ENCODE peak calls at places on chromosomes 5 and 9, in four cellular contexts. One of them, this sample, is unnamed. For H3K27me3, the result is how much of the 10 kb centered on the place peaks cover.

GRCh38 chr9:112699230-112699629 is 18.7 kb downstream of the INIP start:
- DNase-seq in thyroid gland: no peak
- DNase-seq in CD4-positive, alpha-beta memory T cell: peak
- DNase-seq in fibroblast of lung: no peak
- DNase-seq in this sample: no peak

GRCh38 chr5:122258241-122258640 is 53.8 kb upstream of the SNCAIP start:
- DNase-seq in CD4-positive, alpha-beta memory T cell: no peak
- DNase-seq in fibroblast of lung: no peak
- DNase-seq in thyroid gland: no peak
- DNase-seq in this sample: no peak

GRCh38 chr5:98428806-98429205 is 344.7 kb upstream of the RGMB start:
- DNase-seq in CD4-positive, alpha-beta memory T cell: no peak
- DNase-seq in thyroid gland: peak
- DNase-seq in fibroblast of lung: peak
- DNase-seq in this sample: no peak

GRCh38 chr9:17630531-17630949 is 51.7 kb downstream of the SH3GL2 start:
- DNase-seq in CD4-positive, alpha-beta memory T cell: no peak
- DNase-seq in thyroid gland: no peak
- DNase-seq in fibroblast of lung: no peak
- DNase-seq in this sample: no peak

GRCh38 chr5:3490962-3491477 is 104.6 kb upstream of the IRX1 start:
- DNase-seq in CD4-positive, alpha-beta memory T cell: no peak
- DNase-seq in fibroblast of lung: no peak
- DNase-seq in thyroid gland: no peak
- DNase-seq in this sample: no peak

GRCh38 chr9:123418052-123418430 is 62.0 kb downstream of the CRB2 start:
- DNase-seq in CD4-positive, alpha-beta memory T cell: no peak
- DNase-seq in fibroblast of lung: no peak
- DNase-seq in thyroid gland: no peak
- DNase-seq in this sample: no peak

GRCh38 chr5:41093803-41094202 is 22.7 kb upstream of the MROH2B start:
- DNase-seq in CD4-positive, alpha-beta memory T cell: no peak
- DNase-seq in fibroblast of lung: peak
- DNase-seq in thyroid gland: no peak
- DNase-seq in this sample: no peak

GRCh38 chr9:137456864-137457405 is 2.2 kb downstream of the NSMF start:
- DNase-seq in thyroid gland: no peak
- DNase-seq in CD4-positive, alpha-beta memory T cell: no peak
- DNase-seq in fibroblast of lung: no peak
- DNase-seq in this sample: no peak

GRCh38 chr9:26723486-26723885 is 169.1 kb downstream of the CAAP1 start:
- DNase-seq in fibroblast of lung: no peak
- DNase-seq in CD4-positive, alpha-beta memory T cell: no peak
- DNase-seq in thyroid gland: peak
- DNase-seq in this sample: peak

GRCh38 chr5:1818784-1819183 is 17.6 kb downstream of the NDUFS6 start:
- DNase-seq in fibroblast of lung: no peak
- DNase-seq in thyroid gland: no peak
- DNase-seq in CD4-positive, alpha-beta memory T cell: no peak
- DNase-seq in this sample: no peak

GRCh38 chr9:125551781-125552180 is 155.2 kb downstream of the MAPKAP1 start:
- DNase-seq in fibroblast of lung: peak
- DNase-seq in thyroid gland: peak
- DNase-seq in CD4-positive, alpha-beta memory T cell: no peak
- DNase-seq in this sample: no peak

GRCh38 chr5:178281321-178281720 is 48.7 kb upstream of the PHYKPL start:
- DNase-seq in fibroblast of lung: no peak
- DNase-seq in thyroid gland: no peak
- DNase-seq in CD4-positive, alpha-beta memory T cell: no peak
- DNase-seq in this sample: peak

GRCh38 chr9:105262497-105262896 is 18.0 kb downstream of the SLC44A1 start:
- DNase-seq in CD4-positive, alpha-beta memory T cell: no peak
- DNase-seq in thyroid gland: peak
- DNase-seq in fibroblast of lung: no peak
- DNase-seq in this sample: no peak

GRCh38 chr9:6993531-6993930 is 235.8 kb downstream of the KDM4C start:
- DNase-seq in fibroblast of lung: no peak
- DNase-seq in thyroid gland: peak
- DNase-seq in CD4-positive, alpha-beta memory T cell: no peak
- DNase-seq in this sample: no peak

GRCh38 chr5:62315376-62316049 is 9.5 kb downstream of the KIF2A start:
- DNase-seq in fibroblast of lung: no peak
- DNase-seq in thyroid gland: no peak
- DNase-seq in CD4-positive, alpha-beta memory T cell: no peak
- DNase-seq in this sample: no peak

GRCh38 chr9:91045036-91045435 is 243.4 kb downstream of the SYK start:
- DNase-seq in thyroid gland: peak
- DNase-seq in fibroblast of lung: no peak
- DNase-seq in CD4-positive, alpha-beta memory T cell: no peak
- DNase-seq in this sample: no peak

GRCh38 chr5:27316283-27316675 is 277.9 kb upstream of the CDH9 start:
- DNase-seq in thyroid gland: no peak
- DNase-seq in fibroblast of lung: peak
- DNase-seq in CD4-positive, alpha-beta memory T cell: no peak
- DNase-seq in this sample: no peak

GRCh38 chr9:17472126-17472525 is 106.7 kb upstream of the SH3GL2 start:
- DNase-seq in thyroid gland: no peak
- DNase-seq in CD4-positive, alpha-beta memory T cell: no peak
- DNase-seq in fibroblast of lung: peak
- DNase-seq in this sample: no peak

GRCh38 chr5:141729387-141730006 is 47.5 kb upstream of the ARAP3 start:
- DNase-seq in CD4-positive, alpha-beta memory T cell: no peak
- DNase-seq in thyroid gland: no peak
- DNase-seq in fibroblast of lung: no peak
- DNase-seq in this sample: no peak

GRCh38 chr5:141771031-141771430 is 89.0 kb upstream of the ARAP3 start:
- DNase-seq in thyroid gland: no peak
- DNase-seq in CD4-positive, alpha-beta memory T cell: no peak
- DNase-seq in fibroblast of lung: peak
- DNase-seq in this sample: no peak

GRCh38 chr9:136942881-136943230 is 1.7 kb downstream of the FBXW5 start:
- DNase-seq in thyroid gland: no peak
- DNase-seq in CD4-positive, alpha-beta memory T cell: no peak
- DNase-seq in fibroblast of lung: no peak
- DNase-seq in this sample: no peak

GRCh38 chr5:142322747-142323479 is 1.9 kb downstream of the SPRY4 start:
- DNase-seq in thyroid gland: no peak
- DNase-seq in CD4-positive, alpha-beta memory T cell: no peak
- DNase-seq in fibroblast of lung: peak
- DNase-seq in this sample: peak

GRCh38 chr5:181088289-181088688 is 42.7 kb downstream of the OR2V1 start:
- DNase-seq in fibroblast of lung: no peak
- DNase-seq in thyroid gland: no peak
- DNase-seq in CD4-positive, alpha-beta memory T cell: no peak
- DNase-seq in this sample: peak

GRCh38 chr9:112334319-112334828 is 955 bp upstream of the PTBP3 start:
- DNase-seq in fibroblast of lung: peak
- DNase-seq in CD4-positive, alpha-beta memory T cell: peak
- DNase-seq in thyroid gland: peak
- DNase-seq in this sample: peak

GRCh38 chr5:34496258-34496657 is 159.9 kb upstream of the RAI14 start:
- DNase-seq in thyroid gland: peak
- DNase-seq in CD4-positive, alpha-beta memory T cell: no peak
- DNase-seq in fibroblast of lung: no peak
- DNase-seq in this sample: no peak

GRCh38 chr9:133918123-133918813 is 73.9 kb downstream of the VAV2 start:
- DNase-seq in fibroblast of lung: peak
- DNase-seq in CD4-positive, alpha-beta memory T cell: no peak
- DNase-seq in thyroid gland: no peak
- DNase-seq in this sample: no peak

GRCh38 chr5:40717281-40717680 is 37.6 kb downstream of the PTGER4 start:
- DNase-seq in thyroid gland: no peak
- DNase-seq in CD4-positive, alpha-beta memory T cell: no peak
- DNase-seq in fibroblast of lung: peak
- DNase-seq in this sample: peak

GRCh38 chr5:37619353-37619752 is 220.5 kb downstream of the GDNF start:
- DNase-seq in CD4-positive, alpha-beta memory T cell: no peak
- DNase-seq in fibroblast of lung: peak
- DNase-seq in thyroid gland: no peak
- DNase-seq in this sample: no peak

GRCh38 chr5:82044015-82044414 is 72.2 kb downstream of the ATG10 start:
- DNase-seq in CD4-positive, alpha-beta memory T cell: no peak
- DNase-seq in fibroblast of lung: no peak
- DNase-seq in thyroid gland: no peak
- DNase-seq in this sample: no peak

GRCh38 chr5:135567661-135568060 is 11.1 kb downstream of the CXCL14 start:
- DNase-seq in thyroid gland: no peak
- DNase-seq in CD4-positive, alpha-beta memory T cell: no peak
- DNase-seq in fibroblast of lung: no peak
- DNase-seq in this sample: no peak

GRCh38 chr9:129322641-129323375 is 144.7 kb upstream of the IER5L start:
- DNase-seq in CD4-positive, alpha-beta memory T cell: no peak
- DNase-seq in fibroblast of lung: no peak
- DNase-seq in thyroid gland: no peak
- DNase-seq in this sample: no peak

GRCh38 chr5:33321026-33321425 is 119.7 kb upstream of the TARS1 start:
- DNase-seq in fibroblast of lung: peak
- DNase-seq in thyroid gland: no peak
- DNase-seq in CD4-positive, alpha-beta memory T cell: no peak
- DNase-seq in this sample: peak

GRCh38 chr9:70411141-70411929 is 3.1 kb downstream of the KLF9 start:
- DNase-seq in thyroid gland: peak
- DNase-seq in fibroblast of lung: peak
- DNase-seq in CD4-positive, alpha-beta memory T cell: peak
- DNase-seq in this sample: peak

GRCh38 chr5:81971086-81971693 is 633 bp upstream of the ATG10 start:
- DNase-seq in thyroid gland: no peak
- DNase-seq in fibroblast of lung: peak
- DNase-seq in CD4-positive, alpha-beta memory T cell: peak
- DNase-seq in this sample: no peak

GRCh38 chr9:116466289-116467012 is 220.7 kb upstream of the TRIM32 start:
- DNase-seq in thyroid gland: no peak
- DNase-seq in CD4-positive, alpha-beta memory T cell: no peak
- DNase-seq in fibroblast of lung: peak
- DNase-seq in this sample: no peak

GRCh38 chr5:134177197-134178171 is 734 bp upstream of the SKP1 start:
- DNase-seq in CD4-positive, alpha-beta memory T cell: no peak
- DNase-seq in fibroblast of lung: peak
- DNase-seq in thyroid gland: peak
- DNase-seq in this sample: peak

GRCh38 chr5:82164957-82165698 is 113.0 kb downstream of the RPS23 start:
- DNase-seq in fibroblast of lung: peak
- DNase-seq in thyroid gland: no peak
- DNase-seq in CD4-positive, alpha-beta memory T cell: no peak
- DNase-seq in this sample: peak

GRCh38 chr9:35499029-35499700 is 9.3 kb downstream of the RUSC2 start:
- DNase-seq in CD4-positive, alpha-beta memory T cell: no peak
- DNase-seq in thyroid gland: no peak
- DNase-seq in fibroblast of lung: no peak
- DNase-seq in this sample: no peak
- H3K4me3 ChIP-seq in CD4-positive, alpha-beta memory T cell: no peak
- H3K4me3 ChIP-seq in thyroid gland: no peak
- H3K4me3 ChIP-seq in fibroblast of lung: no peak
- H3K4me3 ChIP-seq in this sample: no peak

GRCh38 chr5:5967945-5968344 is 410.4 kb downstream of the MED10 start:
- DNase-seq in fibroblast of lung: no peak
- DNase-seq in thyroid gland: no peak
- DNase-seq in CD4-positive, alpha-beta memory T cell: no peak
- DNase-seq in this sample: no peak
- H3K27me3 ChIP-seq in fibroblast of lung: under half
- H3K27me3 ChIP-seq in thyroid gland: under half
- H3K27me3 ChIP-seq in CD4-positive, alpha-beta memory T cell: under half
- H3K27me3 ChIP-seq in this sample: under half

GRCh38 chr9:119961774-119962408 is 592.7 kb upstream of the BRINP1 start:
- DNase-seq in CD4-positive, alpha-beta memory T cell: no peak
- DNase-seq in fibroblast of lung: no peak
- DNase-seq in thyroid gland: peak
- DNase-seq in this sample: no peak

GRCh38 chr9:119959846-119960545 is 590.8 kb upstream of the BRINP1 start:
- DNase-seq in CD4-positive, alpha-beta memory T cell: no peak
- DNase-seq in thyroid gland: no peak
- DNase-seq in fibroblast of lung: peak
- DNase-seq in this sample: peak

GRCh38 chr9:119963258-119963797 is 594.1 kb upstream of the BRINP1 start:
- DNase-seq in CD4-positive, alpha-beta memory T cell: no peak
- DNase-seq in fibroblast of lung: peak
- DNase-seq in thyroid gland: no peak
- DNase-seq in this sample: peak

GRCh38 chr9:119967867-119968535 is 598.8 kb upstream of the BRINP1 start:
- DNase-seq in fibroblast of lung: no peak
- DNase-seq in thyroid gland: no peak
- DNase-seq in CD4-positive, alpha-beta memory T cell: no peak
- DNase-seq in this sample: no peak

GRCh38 chr9:119963798-119964372 is 594.6 kb upstream of the BRINP1 start:
- DNase-seq in thyroid gland: peak
- DNase-seq in fibroblast of lung: peak
- DNase-seq in CD4-positive, alpha-beta memory T cell: no peak
- DNase-seq in this sample: peak
- H3K4me3 ChIP-seq in thyroid gland: no peak
- H3K4me3 ChIP-seq in fibroblast of lung: no peak
- H3K4me3 ChIP-seq in CD4-positive, alpha-beta memory T cell: no peak
- H3K4me3 ChIP-seq in this sample: no peak

DNA sequence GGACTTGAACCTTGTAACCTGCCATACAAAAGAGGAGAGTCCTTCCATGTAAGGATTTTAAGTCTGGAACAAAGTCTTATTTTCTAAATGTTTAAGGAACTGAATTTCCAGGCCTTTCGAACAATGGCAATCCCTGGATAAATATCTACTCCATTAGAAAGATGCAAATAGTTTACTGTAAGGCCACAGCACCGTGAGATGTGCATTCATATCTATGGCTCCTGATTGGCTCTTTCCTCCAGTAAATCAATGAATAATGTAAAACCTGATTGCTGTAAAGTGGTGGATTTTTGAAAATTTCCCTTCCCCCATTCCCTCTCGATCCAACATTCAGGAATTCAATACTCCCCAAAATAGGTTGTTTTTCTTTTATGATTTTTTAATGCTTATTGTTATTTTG is 211.6 kb downstream of the MEF2C start:
- DNase-seq in fibroblast of lung: peak
- DNase-seq in thyroid gland: no peak
- DNase-seq in CD4-positive, alpha-beta memory T cell: no peak
- DNase-seq in this sample: no peak
- H3K27me3 ChIP-seq in fibroblast of lung: half or more
- H3K27me3 ChIP-seq in thyroid gland: half or more
- H3K27me3 ChIP-seq in CD4-positive, alpha-beta memory T cell: half or more
- H3K27me3 ChIP-seq in this sample: under half

GRCh38 chr9:127562271-127562780 is 49.8 kb upstream of the STXBP1 start:
- DNase-seq in fibroblast of lung: no peak
- DNase-seq in thyroid gland: no peak
- DNase-seq in CD4-positive, alpha-beta memory T cell: no peak
- DNase-seq in this sample: no peak

GRCh38 chr9:127561491-127562270 is 50.4 kb upstream of the STXBP1 start:
- DNase-seq in CD4-positive, alpha-beta memory T cell: no peak
- DNase-seq in thyroid gland: peak
- DNase-seq in fibroblast of lung: peak
- DNase-seq in this sample: peak

GRCh38 chr9:127565231-127565630 is 46.8 kb upstream of the STXBP1 start:
- DNase-seq in fibroblast of lung: no peak
- DNase-seq in thyroid gland: no peak
- DNase-seq in CD4-positive, alpha-beta memory T cell: no peak
- DNase-seq in this sample: no peak

GRCh38 chr9:127563579-127563978 is 48.5 kb upstream of the STXBP1 start:
- DNase-seq in fibroblast of lung: no peak
- DNase-seq in CD4-positive, alpha-beta memory T cell: no peak
- DNase-seq in thyroid gland: no peak
- DNase-seq in this sample: no peak

GRCh38 chr9:127562841-127563523 is 49.1 kb upstream of the STXBP1 start:
- DNase-seq in thyroid gland: peak
- DNase-seq in CD4-positive, alpha-beta memory T cell: no peak
- DNase-seq in fibroblast of lung: peak
- DNase-seq in this sample: peak
- H3K4me3 ChIP-seq in thyroid gland: no peak
- H3K4me3 ChIP-seq in CD4-positive, alpha-beta memory T cell: no peak
- H3K4me3 ChIP-seq in fibroblast of lung: no peak
- H3K4me3 ChIP-seq in this sample: no peak